ENCODE peak calls at places on chromosomes 6 and 20, in seven cellular contexts. V is fibroblast of lung; B is upper lobe of right lung; K is Caco-2; R is brain microvascular endothelial cell; M is CD8-positive, alpha-beta T cell; T is stomach. P is an unnamed sample. For H3K27me3, the result is how much of the 10 kb centered on the place peaks cover.

GRCh38 chr6:87494761-87495422 is 22.1 kb downstream of the SLC35A1 start:
- DNase-seq in B (no peak), V (no peak), R (no peak), K (no peak), T (no peak), M (no peak), P (no peak)

GRCh38 chr20:19374066-19374615 is 161.7 kb downstream of the SLC24A3 start:
- DNase-seq in B (no peak), M (no peak), T (no peak), V (no peak), K (no peak), R (no peak), P (no peak)

GRCh38 chr6:163314791-163315404 is 99.6 kb upstream of the QKI start:
- DNase-seq in M (no peak), R (no peak), V (no peak), T (no peak), K (no peak), B (no peak), P (no peak)

GRCh38 chr20:58127731-58128130 is 100.7 kb downstream of the ANKRD60 start:
- DNase-seq in B (peak), V (peak), R (peak), T (no peak), M (no peak), K (no peak), P (no peak)

GRCh38 chr20:37392441-37393195 is 46.7 kb downstream of the SRC start:
- DNase-seq in R (no peak), B (no peak), K (peak), V (no peak), M (no peak), T (no peak), P (no peak)

GRCh38 chr6:109258129-109258528 is 124.1 kb downstream of the CD164 start:
- DNase-seq in M (no peak), R (no peak), T (no peak), B (no peak), V (no peak), K (no peak), P (no peak)

GRCh38 chr6:70415660-70416059 is 2.4 kb downstream of the FAM135A start:
- DNase-seq in R (no peak), B (no peak), M (no peak), K (no peak), V (peak), T (no peak), P (no peak)

GRCh38 chr20:53783768-53784167 is 190.1 kb upstream of the ZNF217 start:
- DNase-seq in T (no peak), M (no peak), R (no peak), V (no peak), K (no peak), B (no peak), P (no peak)

GRCh38 chr20:52056203-52057062 is 135.1 kb downstream of the ZFP64 start:
- DNase-seq in M (no peak), B (no peak), R (peak), T (no peak), V (peak), K (no peak), P (peak)

GRCh38 chr20:38962898-38963484 is 847 bp downstream of the DHX35 start:
- DNase-seq in R (no peak), T (no peak), M (no peak), K (no peak), B (no peak), V (no peak), P (no peak)

GRCh38 chr6:290111-290932 is 2.0 kb upstream of the DUSP22 start:
- DNase-seq in M (no peak), K (no peak), R (no peak), V (no peak), B (no peak), T (no peak), P (no peak)

GRCh38 chr6:85372188-85372914 is 77.5 kb upstream of the NT5E start:
- DNase-seq in T (no peak), M (no peak), B (no peak), R (no peak), K (no peak), V (no peak), P (no peak)

GRCh38 chr20:38134427-38135281 is 30.4 kb downstream of the TGM2 start:
- DNase-seq in T (no peak), K (peak), R (peak), V (peak), B (peak), M (no peak), P (no peak)

GRCh38 chr20:57968111-57968510 is 258.3 kb upstream of the PMEPA1 start:
- DNase-seq in T (no peak), M (no peak), B (no peak), R (no peak), V (no peak), K (no peak), P (no peak)

GRCh38 chr6:45423901-45424627 is 46.3 kb upstream of the SUPT3H start:
- DNase-seq in B (peak), R (no peak), M (peak), K (no peak), T (peak), V (peak), P (no peak)

GRCh38 chr6:28816909-28817807 is 106.6 kb downstream of the TRIM27 start:
- DNase-seq in V (peak), R (peak), T (no peak), K (peak), M (no peak), B (no peak), P (peak)

GRCh38 chr20:58268936-58269619 is 40.4 kb upstream of the RAB22A start:
- DNase-seq in B (no peak), T (no peak), M (no peak), V (peak), R (peak), K (no peak), P (no peak)

GRCh38 chr6:138036955-138037592 is 70.1 kb downstream of the PERP start:
- DNase-seq in B (no peak), K (no peak), V (no peak), T (no peak), M (no peak), R (no peak), P (no peak)

GRCh38 chr6:23413327-23414203 is 712.5 kb upstream of the NRSN1 start:
- DNase-seq in T (no peak), B (no peak), R (no peak), M (no peak), V (peak), K (no peak), P (peak)

GRCh38 chr20:11922561-11922960 is 4.9 kb downstream of the BTBD3 start:
- DNase-seq in V (no peak), B (no peak), M (no peak), R (no peak), K (no peak), T (no peak), P (no peak)

GRCh38 chr6:113050010-113050893 is 703.1 kb downstream of the RFPL4B start:
- DNase-seq in B (no peak), V (peak), R (peak), T (no peak), K (no peak), M (no peak), P (no peak)

GRCh38 chr6:12150812-12151432 is 138.8 kb downstream of the HIVEP1 start:
- DNase-seq in T (no peak), M (peak), V (peak), B (peak), R (no peak), K (peak), P (no peak)

GRCh38 chr6:103672169-103672568 is 1187.5 kb downstream of the HACE1 start:
- DNase-seq in K (no peak), B (no peak), V (peak), R (peak), T (no peak), M (no peak), P (no peak)

GRCh38 chr20:54382419-54382818 is 93.0 kb upstream of the DOK5 start:
- DNase-seq in K (no peak), R (no peak), T (no peak), V (no peak), M (no peak), B (no peak), P (no peak)

GRCh38 chr6:13238640-13239216 is 89.6 kb downstream of the TBC1D7 start:
- DNase-seq in M (no peak), R (no peak), K (no peak), T (no peak), V (no peak), B (no peak), P (no peak)

GRCh38 chr6:136137008-136137689 is 113.0 kb downstream of the MTFR2 start:
- DNase-seq in V (peak), B (no peak), M (no peak), K (no peak), T (no peak), R (peak), P (no peak)

GRCh38 chr6:147054158-147054557 is 150.1 kb upstream of the STXBP5 start:
- DNase-seq in V (no peak), R (no peak), T (no peak), K (no peak), M (no peak), B (no peak), P (no peak)

GRCh38 chr20:25316506-25317190 is 68.8 kb downstream of the PYGB start:
- DNase-seq in R (no peak), K (no peak), B (peak), V (no peak), T (peak), M (no peak), P (no peak)

GRCh38 chr6:134063966-134064445 is 11.6 kb upstream of the SLC2A12 start:
- DNase-seq in R (peak), V (peak), B (no peak), K (peak), T (peak), M (peak), P (peak)

GRCh38 chr6:14728396-14729024 is 517.4 kb upstream of the JARID2 start:
- DNase-seq in V (peak), M (peak), B (no peak), T (no peak), K (no peak), R (no peak), P (no peak)

GRCh38 chr6:146029573-146030184 is 817 bp downstream of the GRM1 start:
- DNase-seq in V (no peak), K (no peak), T (no peak), B (no peak), R (no peak), M (no peak), P (no peak)

GRCh38 chr20:17520583-17520982 is 10.6 kb downstream of the BFSP1 start:
- DNase-seq in M (no peak), R (no peak), V (no peak), T (no peak), B (no peak), K (no peak), P (no peak)

GRCh38 chr6:111486921-111487320 is 3.9 kb upstream of the REV3L start:
- DNase-seq in B (no peak), M (no peak), T (no peak), R (no peak), V (peak), K (no peak), P (no peak)

GRCh38 chr6:139753198-139753861 is 378.9 kb upstream of the CITED2 start:
- DNase-seq in K (peak), B (no peak), T (no peak), R (peak), M (no peak), V (peak), P (no peak)

GRCh38 chr6:105902401-105903031 is 183.6 kb upstream of the PRDM1 start:
- DNase-seq in K (no peak), R (no peak), V (peak), M (no peak), B (no peak), T (no peak), P (no peak)

GRCh38 chr6:10312445-10312844 is 102.4 kb downstream of the TFAP2A start:
- DNase-seq in R (no peak), K (no peak), T (no peak), V (peak), M (no peak), B (no peak), P (no peak)

DNA sequence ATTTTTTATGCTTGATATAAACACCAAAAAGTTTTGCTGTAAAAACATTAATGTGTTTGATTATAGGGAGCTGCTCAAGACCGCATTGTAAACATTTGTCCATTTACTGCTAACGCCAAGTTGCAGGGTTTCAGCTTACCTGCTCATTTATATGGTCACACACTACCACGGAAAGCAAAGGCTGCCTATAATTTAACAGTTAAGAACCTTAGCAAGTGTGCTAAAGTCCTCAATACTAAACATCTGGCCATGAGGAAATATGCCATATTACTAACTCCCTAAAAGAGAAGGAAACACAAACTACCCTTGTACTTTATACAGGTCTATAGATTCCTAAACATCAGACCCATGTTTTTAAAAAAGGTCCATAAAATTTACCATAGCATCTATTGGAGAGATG is 129.5 kb downstream of the ASCC3 start:
- DNase-seq in B (no peak), T (no peak), V (no peak), R (no peak), M (no peak), K (no peak), P (no peak)
- H3K27me3 ChIP-seq in B (under half), T (under half), V (under half), R (under half), M (under half), K (under half), P (under half)

GRCh38 chr6:65642776-65643175 is 64.2 kb downstream of the EYS start:
- DNase-seq in R (no peak), B (no peak), V (no peak), M (no peak), T (no peak), K (no peak), P (no peak)

GRCh38 chr6:65637289-65638046 is 69.6 kb downstream of the EYS start:
- DNase-seq in B (no peak), M (no peak), T (no peak), K (no peak), V (no peak), R (no peak), P (no peak)

GRCh38 chr6:65633516-65633915 is 73.5 kb downstream of the EYS start:
- DNase-seq in B (no peak), K (no peak), M (no peak), R (no peak), T (no peak), V (no peak), P (no peak)

DNA sequence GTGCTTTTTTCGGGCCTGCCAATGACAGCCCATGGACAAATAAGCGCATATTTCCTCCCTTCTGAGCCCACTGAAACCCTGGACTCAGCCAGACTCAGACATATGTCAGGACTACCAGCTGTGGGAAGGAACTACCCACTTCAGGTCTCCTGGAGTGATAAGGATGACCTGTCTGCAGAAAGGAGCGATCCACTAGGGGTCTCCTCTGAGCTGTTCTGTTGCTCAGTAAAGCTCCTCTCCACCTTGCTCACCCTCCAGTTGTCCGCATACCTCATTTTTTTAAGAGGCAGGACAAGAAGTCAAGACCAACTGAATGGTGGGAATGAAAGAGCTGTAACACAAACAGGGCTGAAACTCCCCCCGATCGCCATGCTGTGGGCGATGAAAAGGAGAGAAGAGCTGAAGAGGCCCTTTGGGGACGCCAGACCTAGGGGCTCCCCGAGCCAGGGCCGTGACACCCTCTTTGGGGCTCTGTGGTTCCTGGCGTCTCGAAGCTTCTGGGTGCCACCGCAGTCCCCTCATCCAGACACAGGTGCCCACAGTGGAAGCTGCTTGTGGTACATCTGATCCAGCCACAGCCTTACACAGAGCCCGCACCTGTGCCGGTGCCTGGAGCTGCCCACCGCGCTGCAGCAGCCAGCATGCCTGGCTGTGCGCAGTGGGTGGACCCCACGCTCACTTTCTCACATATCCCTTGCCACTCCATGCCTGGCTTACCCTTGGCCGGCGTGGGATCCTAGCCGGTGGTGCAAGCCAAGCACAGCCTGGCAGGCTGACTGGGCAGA is 68.8 kb downstream of the EYS start:
- DNase-seq in M (no peak), R (no peak), V (no peak), T (no peak), K (peak), B (no peak), P (no peak)
- TF ChIP-seq CTCF in M (no peak), R (peak), V (no peak), T (no peak), K (peak), B (no peak), P (peak)

DNA sequence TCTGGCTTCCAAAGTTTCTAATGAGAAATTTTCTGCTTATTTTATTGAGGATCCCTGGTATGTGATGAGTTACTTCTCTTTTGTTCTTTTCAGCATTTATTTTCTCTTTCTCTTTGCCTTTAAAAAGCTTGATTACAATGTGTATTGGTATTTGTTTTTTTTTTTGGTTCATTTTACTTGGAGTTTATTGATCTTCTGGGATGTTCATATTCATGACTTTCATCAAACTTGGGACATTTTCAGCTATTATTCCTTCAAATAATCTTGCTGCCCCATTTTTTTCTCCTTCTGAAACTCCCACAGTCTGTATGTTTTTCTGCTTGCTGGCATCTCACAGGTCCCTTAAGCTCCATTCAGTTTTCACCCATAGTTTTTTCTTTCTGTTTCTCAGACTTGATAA is 102.4 kb downstream of the PRDM13 start:
- DNase-seq in M (no peak), K (no peak), T (no peak), R (no peak), B (no peak), V (no peak), P (no peak)
- H3K4me3 ChIP-seq in M (no peak), K (no peak), T (no peak), R (no peak), B (no peak), V (no peak), P (no peak)

DNA sequence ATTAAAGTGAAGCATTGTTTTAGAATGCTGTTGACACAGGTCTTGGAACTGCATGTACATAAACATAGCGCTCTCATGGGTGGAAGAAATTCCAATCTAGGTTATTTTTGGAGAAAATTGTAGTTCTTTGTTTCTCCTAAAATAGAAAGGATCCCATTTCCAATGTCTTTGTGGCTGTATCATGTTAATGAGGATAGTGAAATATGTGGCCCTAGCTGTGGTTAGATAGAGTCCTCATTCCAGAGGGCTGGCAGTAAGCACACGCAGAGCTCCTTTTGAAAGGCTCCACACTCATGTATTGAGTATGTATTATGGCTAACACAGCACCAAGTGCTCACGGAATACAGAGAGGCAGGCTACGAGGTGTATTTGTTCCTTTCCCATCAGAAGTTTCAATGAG is 60.9 kb downstream of the SNRNP48 start:
- DNase-seq in B (no peak), V (peak), T (no peak), M (no peak), R (peak), K (no peak), P (no peak)
- H3K27me3 ChIP-seq in B (under half), V (under half), T (under half), M (under half), R (under half), K (under half), P (under half)

GRCh38 chr6:31898200-31899011 is 908 bp upstream of the EHMT2 start:
- DNase-seq in M (no peak), T (no peak), V (peak), R (no peak), B (no peak), K (no peak), P (no peak)
- TF ChIP-seq CTCF in M (no peak), T (no peak), V (no peak), R (no peak), B (no peak), K (no peak), P (no peak)

DNA sequence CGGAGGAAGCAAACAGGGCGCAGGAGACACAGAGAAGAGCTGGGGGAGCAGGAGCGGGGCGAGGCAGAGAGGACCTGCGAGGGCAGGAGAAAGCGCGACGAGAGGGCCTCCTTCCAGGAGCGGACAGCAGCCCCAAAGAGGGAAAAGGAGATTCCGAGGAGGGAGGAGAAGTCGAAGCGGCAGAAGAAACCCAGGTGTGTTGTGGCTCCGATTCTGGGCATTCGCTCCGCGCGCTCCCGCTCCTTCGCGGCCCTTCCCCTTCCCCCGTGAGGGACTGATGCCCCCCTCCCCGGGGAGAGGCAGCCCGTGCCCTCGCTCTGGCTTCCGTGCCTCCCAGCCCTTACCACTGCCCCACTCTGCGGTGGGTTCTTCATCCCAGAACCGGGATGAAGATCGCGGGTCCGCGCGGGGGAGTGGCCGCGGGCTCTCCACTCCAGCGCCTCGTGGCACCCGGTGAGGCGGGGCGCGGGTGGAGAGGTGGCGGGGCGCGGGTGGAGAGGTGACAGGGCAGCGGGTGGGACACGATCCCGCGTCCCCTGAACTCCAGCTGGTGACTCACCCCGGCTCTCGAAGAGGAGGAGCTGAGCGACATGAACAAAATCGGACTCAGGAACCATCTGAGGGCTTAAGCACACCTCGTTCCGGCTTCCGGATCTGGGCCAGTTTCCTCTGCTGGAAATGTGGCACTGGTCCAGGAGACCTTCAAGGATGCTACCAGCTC is 22.4 kb downstream of the TMC2 start:
- DNase-seq in T (no peak), B (no peak), K (no peak), V (peak), R (no peak), M (no peak), P (no peak)
- H3K4me3 ChIP-seq in T (peak), B (no peak), K (no peak), V (no peak), R (no peak), M (peak), P (no peak)

GRCh38 chr20:61252601-61253263 is 671 bp downstream of the CDH4 start:
- DNase-seq in B (no peak), K (peak), R (no peak), T (no peak), V (peak), M (no peak), P (no peak)

GRCh38 chr20:61251529-61252393 is at the start of gene CDH4:
- DNase-seq in V (peak), R (no peak), M (no peak), B (no peak), K (no peak), T (no peak), P (no peak)

GRCh38 chr20:61254881-61255589 is 3.0 kb downstream of the CDH4 start:
- DNase-seq in V (peak), B (no peak), T (no peak), K (no peak), R (no peak), M (no peak), P (no peak)

GRCh38 chr20:61253264-61253639 is 1.2 kb downstream of the CDH4 start:
- DNase-seq in T (no peak), M (no peak), V (peak), R (no peak), B (no peak), K (no peak), P (no peak)

GRCh38 chr20:61253640-61254511 is 1.8 kb downstream of the CDH4 start:
- DNase-seq in M (no peak), K (no peak), T (no peak), V (peak), B (no peak), R (no peak), P (no peak)
- H3K27me3 ChIP-seq in M (under half), K (under half), T (under half), V (under half), B (half or more), R (under half), P (under half)